ENCODE peak calls at places on chromosomes 16 and 17, in four cellular contexts. Q is NT2/D1, S is H1, I is HEK293T. V is an unnamed sample.

GRCh38 chr16:72255785-72256184 is 83.8 kb upstream of the PMFBP1 start:
- DNase-seq in Q (no peak), I (no peak), S (no peak), V (no peak)

GRCh38 chr16:15653227-15653626 is 3.2 kb downstream of the NDE1 start:
- DNase-seq in S (no peak), I (no peak), Q (no peak), V (no peak)

GRCh38 chr16:79372504-79373184 is 227.9 kb downstream of the MAF start:
- DNase-seq in I (no peak), S (no peak), Q (no peak), V (no peak)

GRCh38 chr17:29037739-29038465 is 5.0 kb upstream of the PIPOX start:
- DNase-seq in Q (no peak), I (no peak), S (no peak), V (no peak)

GRCh38 chr16:53094013-53094630 is 39.3 kb downstream of the CHD9 start:
- DNase-seq in S (no peak), Q (no peak), I (no peak), V (peak; percentile 45)

GRCh38 chr16:83929811-83930555 is 23.1 kb upstream of the OSGIN1 start:
- DNase-seq in Q (no peak), I (no peak), S (no peak), V (no peak)

GRCh38 chr16:56094231-56094630 is 97.1 kb upstream of the GNAO1 start:
- DNase-seq in Q (no peak), I (no peak), S (no peak), V (no peak)

GRCh38 chr16:1972490-1972877 is 631 bp downstream of the TBL3 start:
- DNase-seq in Q (no peak), I (peak; percentile 55), S (no peak), V (no peak)

GRCh38 chr16:71432906-71433305 is 8.9 kb downstream of the TLE7 start:
- DNase-seq in I (no peak), S (no peak), Q (no peak), V (no peak)

GRCh38 chr17:67015001-67015400 is 29.4 kb upstream of the CACNG1 start:
- DNase-seq in I (no peak), Q (no peak), S (no peak), V (no peak)

GRCh38 chr16:68533937-68534336 is 5.2 kb upstream of the ZFP90 start:
- DNase-seq in I (no peak), Q (no peak), S (no peak), V (no peak)

GRCh38 chr16:66357523-66357928 is 9.0 kb upstream of the CDH5 start:
- DNase-seq in I (peak; percentile 73), S (no peak), Q (peak; percentile 69), V (no peak)

GRCh38 chr17:29698837-29699236 is 76.1 kb upstream of the CORO6 start:
- DNase-seq in S (no peak), Q (no peak), I (no peak), V (no peak)

GRCh38 chr17:72682597-72682996 is 409.9 kb downstream of the SLC39A11 start:
- DNase-seq in Q (no peak), I (no peak), S (no peak), V (no peak)

GRCh38 chr17:19268611-19269010 is 31.4 kb downstream of the EPN2 start:
- DNase-seq in S (no peak), I (no peak), Q (no peak), V (no peak)

GRCh38 chr16:85169333-85170065 is 57.2 kb upstream of the CIBAR2 start:
- DNase-seq in Q (no peak), S (no peak), I (peak; percentile 42), V (no peak)

GRCh38 chr17:38667099-38667786 is 7.5 kb downstream of the EPOP start:
- DNase-seq in I (peak; percentile 75), Q (peak; percentile 56), S (peak; percentile 78), V (no peak)

GRCh38 chr17:80884811-80885210 is 106.8 kb upstream of the CHMP6 start:
- DNase-seq in I (no peak), S (no peak), Q (no peak), V (no peak)
- TF ChIP-seq SUZ12 in I (no peak), S (no peak), Q (no peak), V (no peak)

GRCh38 chr17:8447816-8448215 is 12.1 kb downstream of the NDEL1 start:
- DNase-seq in I (no peak), Q (no peak), S (no peak), V (no peak)
- TF ChIP-seq SUZ12 in I (no peak), Q (no peak), S (no peak), V (no peak)

DNA sequence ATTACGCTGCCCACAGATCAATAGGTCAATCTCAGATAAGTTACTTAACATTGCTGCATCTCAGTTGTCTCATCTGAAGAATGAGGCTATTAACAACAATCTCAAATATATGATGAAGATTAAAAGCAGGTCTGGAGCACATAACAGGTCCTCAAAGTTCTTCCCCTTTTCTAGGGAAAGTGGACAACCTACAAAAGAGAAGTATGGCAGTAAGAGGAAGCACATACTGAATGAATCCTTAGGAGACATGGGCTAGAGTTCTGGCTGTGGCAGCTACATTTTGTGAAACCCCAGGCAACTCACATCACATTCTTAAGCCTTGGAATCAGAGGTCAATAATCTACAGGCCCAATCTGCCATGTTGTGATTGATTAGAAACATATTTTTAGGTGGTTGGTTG is 180.6 kb downstream of the PCTP start:
- DNase-seq in S (no peak), Q (no peak), I (no peak), V (no peak)
- TF ChIP-seq SUZ12 in S (no peak), Q (no peak), I (no peak), V (no peak)

DNA sequence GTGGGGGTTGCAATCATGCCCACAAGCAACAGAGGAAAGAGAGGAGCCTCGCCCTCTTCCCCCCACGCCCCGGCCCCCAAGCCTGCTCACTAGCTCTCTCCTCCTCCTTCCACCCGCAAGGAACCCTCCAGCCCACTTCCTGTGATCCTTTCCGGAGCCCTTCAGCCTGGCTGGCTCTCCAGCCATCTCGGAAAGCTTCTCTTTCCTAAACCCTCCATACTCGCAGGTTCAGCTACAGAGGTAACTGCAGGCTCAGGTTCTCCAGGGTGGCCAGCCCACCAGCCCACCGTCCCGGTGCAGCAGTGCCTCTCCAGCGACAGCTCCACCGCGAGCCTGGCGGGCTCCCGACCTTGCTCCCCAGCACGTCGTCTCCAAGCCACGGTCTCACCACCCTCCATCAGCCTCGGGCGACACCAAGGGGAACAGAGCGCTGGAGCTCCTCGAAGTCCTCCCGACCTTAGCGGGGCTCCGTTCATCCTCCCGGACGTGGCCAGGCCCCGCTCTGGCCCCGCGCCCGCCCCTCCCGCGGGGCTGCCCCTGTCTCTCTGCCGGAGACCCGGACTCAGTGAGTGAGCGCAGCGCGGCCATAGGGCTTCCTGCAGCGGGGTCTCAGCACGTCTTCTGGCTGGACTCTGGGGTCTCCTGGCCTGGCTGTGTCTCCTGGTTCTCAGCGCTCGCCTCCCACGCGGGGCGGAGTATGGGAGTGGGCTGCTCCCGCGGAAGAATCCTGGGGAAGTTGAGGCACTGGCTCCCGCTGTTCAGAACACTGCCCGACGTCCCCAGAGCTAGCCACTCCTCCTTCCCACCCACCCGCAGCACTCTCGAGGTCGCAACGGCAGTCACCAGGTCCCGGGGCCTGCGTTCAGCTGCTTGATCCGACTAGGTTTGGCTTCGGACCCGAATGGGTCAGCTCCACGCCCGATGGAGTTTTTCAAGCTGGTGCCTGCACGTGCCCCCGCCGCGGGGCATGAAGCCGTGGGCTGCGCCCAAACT is 12.8 kb upstream of the ODF4 start:
- DNase-seq in Q (no peak), I (no peak), S (peak; percentile 74), V (no peak)
- TF ChIP-seq SUZ12 in Q (no peak), I (no peak), S (peak; percentile 65), V (no peak)

DNA sequence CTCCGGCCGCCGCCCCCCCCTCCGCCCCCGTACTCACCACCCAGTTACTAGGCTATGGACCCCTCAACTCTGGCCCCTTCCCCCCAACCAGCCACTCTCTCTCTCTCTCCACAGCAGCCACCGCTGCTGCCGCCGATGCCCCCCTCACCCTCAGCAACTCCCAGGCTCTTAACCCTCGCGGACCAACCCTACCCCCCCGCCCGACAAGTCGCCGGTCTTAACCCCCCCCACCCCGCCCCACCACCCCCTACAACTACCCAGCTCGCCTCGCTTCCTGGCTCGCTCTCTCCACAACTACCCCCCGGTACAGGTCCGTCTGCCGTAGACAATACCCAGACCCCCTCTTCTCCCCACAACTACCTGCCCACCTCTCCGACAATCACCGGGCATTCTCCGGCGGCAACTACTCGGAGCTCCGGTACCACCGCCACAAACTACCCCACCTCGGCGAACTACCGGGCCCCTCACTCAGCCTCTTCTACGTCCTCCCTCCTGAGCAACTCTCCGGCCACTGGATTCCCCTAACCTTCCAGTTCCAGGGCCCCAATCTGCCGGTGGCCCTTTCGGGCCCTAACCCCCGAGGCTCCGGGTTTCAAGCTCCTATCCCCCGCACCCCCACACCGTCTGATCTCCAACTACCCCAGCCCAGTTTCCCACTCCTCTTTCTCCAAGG is 703 bp downstream of the PHF23 start:
- DNase-seq in Q (no peak), S (no peak), I (no peak), V (no peak)
- TF ChIP-seq SUZ12 in Q (no peak), S (no peak), I (no peak), V (no peak)

GRCh38 chr17:82679586-82680465 is 18.7 kb downstream of the RAB40B start:
- DNase-seq in Q (no peak), I (no peak), S (no peak), V (no peak)

GRCh38 chr17:82675476-82676245 is 22.8 kb downstream of the RAB40B start:
- DNase-seq in Q (no peak), S (no peak), I (no peak), V (no peak)

GRCh38 chr17:82677353-82677925 is 21.1 kb downstream of the RAB40B start:
- DNase-seq in S (no peak), Q (no peak), I (no peak), V (no peak)

GRCh38 chr17:82681547-82681946 is 17.0 kb downstream of the RAB40B start:
- DNase-seq in I (no peak), S (no peak), Q (no peak), V (no peak)

DNA sequence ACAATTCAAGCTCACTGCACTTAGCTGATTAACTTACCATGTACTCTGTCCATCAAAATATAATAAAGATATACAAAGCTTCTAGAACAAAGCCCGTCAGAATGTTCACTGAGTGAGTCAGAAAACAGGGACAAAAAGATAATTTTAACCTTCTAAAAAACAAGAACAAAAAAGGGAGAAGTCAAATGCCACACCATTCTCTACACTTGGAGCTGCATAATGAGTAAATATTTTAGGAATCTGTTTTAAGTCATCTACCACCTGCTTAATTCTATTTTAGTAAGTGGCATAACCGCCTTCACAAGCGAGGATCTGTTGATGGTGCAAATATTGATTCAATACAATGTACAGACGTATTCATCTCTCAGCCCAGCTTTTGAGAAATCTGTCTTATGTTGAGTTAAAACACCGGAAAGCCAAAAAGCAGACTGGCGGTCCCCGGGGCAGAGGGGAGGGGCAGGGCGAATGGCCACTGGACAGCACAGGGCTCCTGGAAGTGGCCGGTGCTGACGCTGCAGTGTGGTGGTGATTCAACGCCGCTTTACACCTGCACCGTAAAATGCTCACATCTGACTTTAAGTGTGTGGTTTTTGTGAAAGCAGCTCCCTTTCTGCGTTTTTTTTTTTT is 20.1 kb downstream of the RAB40B start:
- DNase-seq in S (no peak), I (no peak), Q (no peak), V (no peak)
- TF ChIP-seq SUZ12 in S (no peak), I (no peak), Q (no peak), V (no peak)

DNA sequence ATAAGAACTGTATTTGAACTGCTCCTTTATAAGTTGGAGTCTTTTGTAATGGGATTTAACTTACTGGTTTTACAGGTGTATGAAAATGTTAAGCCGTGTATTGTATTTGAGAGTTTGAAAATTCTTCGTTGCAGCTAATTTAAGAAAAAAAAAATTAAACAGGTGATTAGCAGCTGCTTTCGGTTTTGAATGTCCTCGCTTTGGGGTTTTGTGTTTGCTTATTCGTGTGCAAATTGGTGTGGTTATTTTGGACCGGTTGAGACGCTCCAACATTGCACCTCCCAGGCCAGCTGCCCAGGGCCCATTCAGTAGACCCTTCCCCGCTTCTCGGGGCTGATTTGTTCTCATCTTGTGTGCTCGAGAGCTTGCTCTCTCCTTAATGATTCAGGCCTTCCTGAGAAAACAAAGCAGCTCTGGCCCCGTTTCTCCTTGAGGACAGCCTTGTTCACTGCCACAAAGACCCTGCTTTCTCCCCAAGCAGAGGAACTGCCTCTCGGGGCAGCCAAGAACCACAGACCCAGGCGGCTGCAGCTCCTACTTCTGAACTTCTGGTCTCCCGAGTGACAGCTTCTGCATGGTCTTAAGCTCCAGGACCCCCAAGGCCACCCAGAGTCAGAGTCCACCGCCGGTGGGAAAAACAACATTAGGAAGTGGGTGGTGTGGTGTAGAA is 100.5 kb downstream of the MSI2 start:
- DNase-seq in I (no peak), Q (peak; percentile 13), S (no peak), V (no peak)
- TF ChIP-seq SUZ12 in I (no peak), Q (no peak), S (no peak), V (no peak)